ENCODE peak calls at places on chromosomes 6 and 20, in seven cellular contexts. N, R, D, L, W, T and P are unnamed samples.
A peak's percentile ranks its signal among the peaks of the same experiment; 100 is the strongest.

GRCh38 chr20:64053841-64054661 is 4.6 kb upstream of the SOX18 start:
- DNase-seq in N (peak; percentile 74), R (peak; percentile 29), D (peak; percentile 79), L (peak; percentile 65), W (no peak), T (peak; percentile 37), P (peak; percentile 69)

GRCh38 chr6:48490658-48491057 is 379.7 kb upstream of the PTCHD4 start:
- DNase-seq in N (no peak), R (no peak), D (no peak), L (no peak), W (no peak), T (peak; percentile 7), P (no peak)

GRCh38 chr6:160226118-160226541 is 32.5 kb downstream of the SLC22A2 start:
- DNase-seq in N (no peak), R (no peak), D (no peak), L (no peak), W (no peak), T (no peak), P (no peak)

GRCh38 chr6:12182676-12183075 is 107.5 kb upstream of the EDN1 start:
- DNase-seq in N (no peak), R (no peak), D (no peak), L (no peak), W (peak; percentile 45), T (peak; percentile 42), P (no peak)

GRCh38 chr6:16639689-16640480 is 121.4 kb downstream of the ATXN1 start:
- DNase-seq in N (no peak), R (no peak), D (no peak), L (peak; percentile 16), W (peak; percentile 91), T (peak; percentile 92), P (no peak)

GRCh38 chr6:159232751-159233150 is 63.6 kb downstream of the FNDC1 start:
- DNase-seq in N (no peak), R (no peak), D (no peak), L (no peak), W (no peak), T (no peak), P (no peak)

GRCh38 chr20:62523473-62524203 is 47.8 kb upstream of the GATA5 start:
- DNase-seq in N (peak; percentile 33), R (peak; percentile 49), D (peak; percentile 60), L (peak; percentile 70), W (peak; percentile 32), T (peak; percentile 67), P (no peak)

GRCh38 chr20:37314617-37315292 is 25.3 kb downstream of the MANBAL start:
- DNase-seq in N (no peak), R (no peak), D (peak; percentile 78), L (no peak), W (peak; percentile 13), T (no peak), P (no peak)

GRCh38 chr20:4869290-4870193 is 131.8 kb downstream of the SLC23A2 start:
- DNase-seq in N (no peak), R (no peak), D (no peak), L (peak; percentile 44), W (no peak), T (peak; percentile 92), P (no peak)

GRCh38 chr6:136793348-136793747 is 1.1 kb upstream of the MAP3K5 start:
- DNase-seq in N (no peak), R (no peak), D (no peak), L (no peak), W (no peak), T (no peak), P (no peak)

GRCh38 chr6:155954149-155954548 is 498.5 kb upstream of the NOX3 start:
- DNase-seq in N (no peak), R (no peak), D (no peak), L (no peak), W (no peak), T (no peak), P (no peak)

GRCh38 chr6:17836298-17836697 is 129.6 kb upstream of the NUP153 start:
- DNase-seq in N (no peak), R (no peak), D (no peak), L (no peak), W (no peak), T (no peak), P (no peak)

GRCh38 chr6:53761036-53761435 is 33.8 kb upstream of the LRRC1 start:
- DNase-seq in N (no peak), R (no peak), D (no peak), L (no peak), W (peak; percentile 20), T (no peak), P (no peak)

GRCh38 chr6:99841297-99841696 is 152.7 kb downstream of the MCHR2 start:
- DNase-seq in N (no peak), R (no peak), D (no peak), L (no peak), W (no peak), T (no peak), P (no peak)

GRCh38 chr20:51497542-51498467 is 44.7 kb downstream of the NFATC2 start:
- DNase-seq in N (no peak), R (no peak), D (no peak), L (no peak), W (peak; percentile 43), T (no peak), P (peak; percentile 38)

GRCh38 chr20:64055893-64056638 is 6.6 kb upstream of the SOX18 start:
- DNase-seq in N (peak; percentile 26), R (no peak), D (peak; percentile 57), L (peak; percentile 60), W (no peak), T (peak; percentile 10), P (no peak)

GRCh38 chr6:28910901-28911680 is 12.7 kb downstream of the TRIM27 start:
- DNase-seq in N (no peak), R (no peak), D (no peak), L (no peak), W (no peak), T (peak; percentile 6), P (no peak)

GRCh38 chr6:42281016-42281533 is 63.4 kb upstream of the MRPS10 start:
- DNase-seq in N (no peak), R (no peak), D (no peak), L (no peak), W (no peak), T (no peak), P (no peak)
- H3K27ac ChIP-seq in N (no peak overlapping the region), R (no peak overlapping the region), D (no peak overlapping the region), L (no peak overlapping the region), W (no peak overlapping the region), T (peak overlapping the region; percentile 89), P (no peak overlapping the region)

DNA sequence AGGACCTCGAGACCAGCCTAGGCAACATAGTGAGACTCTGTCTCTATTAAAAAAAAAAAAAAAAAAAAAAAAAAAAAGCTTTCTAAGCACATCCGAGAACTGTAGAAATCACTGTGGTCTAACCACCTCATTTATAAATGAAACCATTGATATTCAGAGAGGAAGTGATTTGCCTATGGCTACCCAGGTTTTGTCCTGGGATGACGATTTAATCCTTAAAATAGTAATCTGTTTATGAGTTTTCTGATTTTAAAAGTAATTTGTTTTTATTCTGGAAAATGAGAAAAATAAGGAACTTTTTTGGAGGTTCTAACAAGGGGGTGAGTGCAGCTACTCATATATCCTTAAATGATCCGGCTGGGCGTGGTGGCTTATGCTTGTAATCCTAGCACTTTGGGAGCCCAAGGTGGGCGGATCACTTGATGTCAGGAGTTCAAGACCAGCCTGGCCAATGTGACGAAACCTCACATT is 6.5 kb upstream of the BTN3A2 start:
- DNase-seq in N (no peak), R (no peak), D (no peak), L (no peak), W (no peak), T (no peak), P (peak; percentile 89)
- TF ChIP-seq EZH2phosphoT487 in N (no peak), R (no peak), D (no peak), L (no peak), W (no peak), T (no peak), P (no peak)

DNA sequence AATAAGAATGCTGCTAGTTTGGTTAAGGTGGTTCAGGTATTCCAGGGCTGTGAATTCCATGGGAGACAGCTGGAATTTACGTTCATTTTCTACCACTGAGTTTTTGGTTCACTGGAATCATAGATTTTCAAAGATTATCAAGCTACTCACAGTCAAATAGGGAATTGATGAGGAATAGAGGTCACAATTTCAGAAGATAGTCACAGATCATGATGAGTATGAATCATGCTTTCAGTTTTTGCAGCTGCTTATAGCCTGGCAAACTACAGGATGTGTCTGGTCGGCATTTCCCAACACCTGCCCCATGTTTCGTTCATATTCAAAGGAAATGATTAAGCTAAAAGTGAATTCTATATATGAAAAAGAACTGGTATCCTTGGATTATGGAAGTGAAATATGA is 58.7 kb downstream of the BCKDHB start:
- DNase-seq in N (no peak), R (no peak), D (no peak), L (no peak), W (peak; percentile 60), T (no peak), P (no peak)
- H3K4me2 ChIP-seq in N (no peak overlapping the region), R (no peak overlapping the region), D (no peak overlapping the region), L (no peak overlapping the region), W (peak overlapping the region; percentile 25), T (no peak overlapping the region), P (no peak overlapping the region)

GRCh38 chr6:137853569-137854213 is 13.4 kb upstream of the TNFAIP3 start:
- DNase-seq in N (no peak), R (peak; percentile 73), D (no peak), L (no peak), W (peak; percentile 70), T (peak; percentile 87), P (no peak)
- H3K27ac ChIP-seq in N (no peak overlapping the region), R (no peak overlapping the region), D (no peak overlapping the region), L (no peak overlapping the region), W (no peak overlapping the region), T (peak overlapping the region; percentile 55), P (no peak overlapping the region)

DNA sequence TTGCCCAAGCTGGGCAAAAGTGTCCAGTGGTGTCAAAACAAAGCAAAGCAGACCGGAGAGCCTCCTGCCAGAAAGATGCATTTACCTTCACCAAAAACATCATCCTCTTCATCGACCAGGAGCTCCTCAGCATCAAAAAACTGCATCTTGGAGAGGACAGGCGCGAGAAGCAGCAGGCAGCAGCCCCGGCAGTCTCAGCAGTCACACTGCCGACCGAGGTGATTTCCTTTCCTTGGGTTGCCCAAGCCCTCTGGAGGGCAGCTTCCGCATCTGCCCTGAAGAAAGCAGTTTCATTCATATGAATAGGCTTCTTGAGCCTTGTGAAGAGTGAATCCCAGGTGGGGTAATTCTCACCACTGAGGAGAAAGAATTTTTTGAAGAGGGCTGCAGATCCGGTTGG is at the start of gene RIPOR2:
- DNase-seq in N (peak; percentile 67), R (no peak), D (no peak), L (no peak), W (no peak), T (no peak), P (peak; percentile 89)
- TF ChIP-seq EZH2phosphoT487 in N (no peak), R (no peak), D (no peak), L (no peak), W (no peak), T (no peak), P (no peak)

DNA sequence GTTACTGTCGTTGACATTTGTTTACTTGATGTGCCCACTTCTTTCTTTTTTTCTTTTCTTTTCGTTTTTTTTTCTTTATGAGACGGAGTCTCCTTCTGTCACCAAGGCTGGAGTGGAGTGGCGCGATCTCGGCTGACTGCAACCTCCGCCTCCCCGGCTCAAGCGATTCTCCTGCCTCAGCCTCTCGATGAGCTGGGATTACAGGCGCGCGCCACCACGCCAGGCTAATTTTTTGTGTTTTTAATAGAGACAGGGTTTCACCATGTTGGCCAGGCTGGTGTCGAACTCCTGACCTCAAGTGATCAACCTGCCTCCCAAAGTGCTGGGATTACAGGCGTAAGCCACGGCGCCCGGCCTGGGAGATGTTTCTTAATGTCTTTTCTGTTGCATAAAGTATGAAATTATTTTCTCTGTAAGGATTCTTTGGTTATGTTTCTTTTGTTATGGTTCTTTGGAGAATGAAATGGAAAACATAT is 33.3 kb upstream of the PRSS16 start:
- DNase-seq in N (no peak), R (no peak), D (no peak), L (no peak), W (no peak), T (no peak), P (no peak)
- H3K4me2 ChIP-seq in N (peak overlapping the region; percentile 70), R (no peak overlapping the region), D (peak overlapping the region; percentile 68), L (peak overlapping the region; percentile 82), W (peak overlapping the region; percentile 67), T (peak overlapping the region; percentile 24), P (no peak overlapping the region)